ENCODE peak calls at places on chromosomes 12 and 14, in nine cellular contexts. One of them, this sample, is unnamed.

GRCh38 chr14:52977798-52978197 is 26.9 kb upstream of the FERMT2 start:
- DNase-seq in chondrocyte: no peak
- DNase-seq in GM03348: no peak
- DNase-seq in testis: no peak
- DNase-seq in CD4-positive, CD25-positive, alpha-beta regulatory T cell: no peak
- DNase-seq in activated CD4-positive, alpha-beta T cell treated with anti-CD3 and anti-CD28 coated beads for 36 hours: no peak
- DNase-seq in AG04449: no peak
- DNase-seq in neuronal stem cell: no peak
- DNase-seq in activated naive CD4-positive, alpha-beta T cell: no peak
- DNase-seq in this sample: no peak

GRCh38 chr12:44875954-44876553 is at the start of gene NELL2:
- DNase-seq in neuronal stem cell: peak
- DNase-seq in CD4-positive, CD25-positive, alpha-beta regulatory T cell: peak
- DNase-seq in GM03348: peak
- DNase-seq in activated CD4-positive, alpha-beta T cell treated with anti-CD3 and anti-CD28 coated beads for 36 hours: peak
- DNase-seq in chondrocyte: no peak
- DNase-seq in activated naive CD4-positive, alpha-beta T cell: peak
- DNase-seq in testis: peak
- DNase-seq in AG04449: no peak
- DNase-seq in this sample: peak

GRCh38 chr14:53615254-53615653 is 341.4 kb downstream of the BMP4 start:
- DNase-seq in GM03348: no peak
- DNase-seq in activated naive CD4-positive, alpha-beta T cell: no peak
- DNase-seq in chondrocyte: no peak
- DNase-seq in neuronal stem cell: no peak
- DNase-seq in activated CD4-positive, alpha-beta T cell treated with anti-CD3 and anti-CD28 coated beads for 36 hours: no peak
- DNase-seq in AG04449: no peak
- DNase-seq in CD4-positive, CD25-positive, alpha-beta regulatory T cell: no peak
- DNase-seq in testis: no peak
- DNase-seq in this sample: no peak

GRCh38 chr14:89033756-89034155 is 209.3 kb downstream of the TTC8 start:
- DNase-seq in AG04449: no peak
- DNase-seq in GM03348: no peak
- DNase-seq in CD4-positive, CD25-positive, alpha-beta regulatory T cell: no peak
- DNase-seq in testis: no peak
- DNase-seq in neuronal stem cell: no peak
- DNase-seq in activated naive CD4-positive, alpha-beta T cell: no peak
- DNase-seq in activated CD4-positive, alpha-beta T cell treated with anti-CD3 and anti-CD28 coated beads for 36 hours: no peak
- DNase-seq in chondrocyte: no peak
- DNase-seq in this sample: no peak

GRCh38 chr12:54041097-54041690 is 8.3 kb downstream of the HOXC5 start:
- DNase-seq in AG04449: no peak
- DNase-seq in GM03348: no peak
- DNase-seq in activated CD4-positive, alpha-beta T cell treated with anti-CD3 and anti-CD28 coated beads for 36 hours: no peak
- DNase-seq in activated naive CD4-positive, alpha-beta T cell: no peak
- DNase-seq in neuronal stem cell: no peak
- DNase-seq in CD4-positive, CD25-positive, alpha-beta regulatory T cell: no peak
- DNase-seq in chondrocyte: no peak
- DNase-seq in testis: no peak
- DNase-seq in this sample: no peak

GRCh38 chr12:9673404-9674225 is 4.1 kb downstream of the CLEC2D start:
- DNase-seq in testis: no peak
- DNase-seq in GM03348: peak
- DNase-seq in neuronal stem cell: no peak
- DNase-seq in AG04449: peak
- DNase-seq in activated naive CD4-positive, alpha-beta T cell: no peak
- DNase-seq in activated CD4-positive, alpha-beta T cell treated with anti-CD3 and anti-CD28 coated beads for 36 hours: peak
- DNase-seq in CD4-positive, CD25-positive, alpha-beta regulatory T cell: peak
- DNase-seq in chondrocyte: no peak
- DNase-seq in this sample: peak

GRCh38 chr12:123397400-123397799 is 13.5 kb downstream of the KMT5A start:
- DNase-seq in AG04449: no peak
- DNase-seq in GM03348: peak
- DNase-seq in CD4-positive, CD25-positive, alpha-beta regulatory T cell: no peak
- DNase-seq in testis: no peak
- DNase-seq in activated naive CD4-positive, alpha-beta T cell: no peak
- DNase-seq in activated CD4-positive, alpha-beta T cell treated with anti-CD3 and anti-CD28 coated beads for 36 hours: no peak
- DNase-seq in chondrocyte: no peak
- DNase-seq in neuronal stem cell: no peak
- DNase-seq in this sample: no peak

GRCh38 chr12:34393086-34393820 is 371.0 kb downstream of the ALG10 start:
- DNase-seq in neuronal stem cell: no peak
- DNase-seq in GM03348: no peak
- DNase-seq in AG04449: no peak
- DNase-seq in CD4-positive, CD25-positive, alpha-beta regulatory T cell: no peak
- DNase-seq in chondrocyte: peak
- DNase-seq in activated naive CD4-positive, alpha-beta T cell: no peak
- DNase-seq in testis: no peak
- DNase-seq in activated CD4-positive, alpha-beta T cell treated with anti-CD3 and anti-CD28 coated beads for 36 hours: peak
- DNase-seq in this sample: no peak